ENCODE peak calls at places on chromosomes 12 and 14, in ten cellular contexts. P is endodermal cell; R is Panc1; Q is neural crest cell; M is brain pericyte; A is mucosa of gallbladder; K is activated CD4-positive, alpha-beta T cell treated with anti-CD3 and anti-CD28 coated beads, Interleukin-2, amount 50 U/mL, for 24 hours; S is NCI-H1092 treated with DMSO at 0.1 percent for 48 hours; W is ELR; T is NCI-H1105 treated with DMSO at 0.1 percent for 48 hours. C is an unnamed sample.

GRCh38 chr14:28661171-28661772 is 105.3 kb upstream of the FOXG1 start:
- DNase-seq in S (no peak), W (peak), M (peak), K (no peak), P (peak), A (no peak), T (no peak), Q (no peak), R (no peak), C (no peak)

GRCh38 chr12:47891356-47891755 is 13.4 kb downstream of the VDR start:
- DNase-seq in M (no peak), W (no peak), S (no peak), Q (no peak), T (no peak), R (no peak), P (no peak), A (no peak), K (no peak), C (no peak)

GRCh38 chr14:69346710-69347109 is 51.4 kb downstream of the ERH start:
- DNase-seq in W (peak), T (no peak), M (no peak), R (no peak), P (peak), K (no peak), Q (peak), A (peak), S (no peak), C (no peak)

GRCh38 chr14:95321201-95321600 is 1.5 kb upstream of the CLMN start:
- DNase-seq in R (no peak), W (no peak), A (no peak), K (no peak), Q (no peak), P (no peak), S (no peak), M (no peak), T (no peak), C (no peak)

GRCh38 chr12:24049771-24050170 is 100.3 kb upstream of the SOX5 start:
- DNase-seq in Q (no peak), S (no peak), W (no peak), K (no peak), P (no peak), M (peak), T (no peak), A (no peak), R (no peak), C (no peak)

GRCh38 chr12:102876883-102877282 is 40.2 kb downstream of the PAH start:
- DNase-seq in W (peak), M (no peak), R (no peak), S (no peak), K (no peak), T (peak), P (peak), A (no peak), Q (no peak), C (peak)

GRCh38 chr12:105226219-105226618 is 9.8 kb downstream of the APPL2 start:
- DNase-seq in T (no peak), P (no peak), K (no peak), R (no peak), W (peak), Q (no peak), A (peak), M (peak), S (no peak), C (no peak)

GRCh38 chr14:34971381-34971780 is 11.4 kb upstream of the SRP54 start:
- DNase-seq in R (peak), A (no peak), S (no peak), W (peak), T (no peak), Q (no peak), P (no peak), K (no peak), M (no peak), C (no peak)

GRCh38 chr14:72643317-72643801 is 250.5 kb downstream of the DPF3 start:
- DNase-seq in M (peak), Q (no peak), S (no peak), R (no peak), A (peak), K (no peak), P (no peak), T (no peak), W (peak), C (no peak)

GRCh38 chr14:98120831-98121464 is 1151.0 kb downstream of the BCL11B start:
- DNase-seq in W (no peak), T (no peak), A (no peak), S (no peak), P (no peak), R (no peak), M (no peak), Q (no peak), K (no peak), C (peak)

GRCh38 chr12:108039794-108040193 is 89.3 kb upstream of the WSCD2 start:
- DNase-seq in T (no peak), A (no peak), W (no peak), R (no peak), S (no peak), M (no peak), Q (no peak), P (no peak), K (no peak), C (no peak)

GRCh38 chr12:113006641-113007040 is 28.3 kb downstream of the OAS2 start:
- DNase-seq in Q (no peak), K (no peak), M (no peak), S (no peak), R (no peak), W (no peak), A (no peak), T (no peak), P (no peak), C (no peak)

GRCh38 chr12:66751432-66752113 is 72.7 kb upstream of the GRIP1 start:
- DNase-seq in Q (no peak), W (no peak), S (no peak), R (no peak), T (no peak), A (no peak), K (no peak), M (no peak), P (no peak), C (no peak)

GRCh38 chr14:96203635-96204034 is 1.0 kb upstream of the BDKRB2 start:
- DNase-seq in A (no peak), P (no peak), R (no peak), T (no peak), S (no peak), M (no peak), W (peak), Q (no peak), K (no peak), C (no peak)

C was measured in COR-L47.